ENCODE peak calls at places on chromosomes 6 and 20, in seven cellular contexts. One of them, this sample, is unnamed.

GRCh38 chr6:63804381-63804956 is 168.9 kb downstream of the PHF3 start:
- DNase-seq in MM.1S: no peak
- DNase-seq in mesenchymal stem cell: peak
- DNase-seq in fibroblast of lung: peak
- DNase-seq in neural progenitor cell: no peak
- DNase-seq in colonic mucosa: no peak
- DNase-seq in IMR-90: peak
- DNase-seq in this sample: peak

GRCh38 chr20:15131176-15131575 is 793.8 kb upstream of the FLRT3 start:
- DNase-seq in IMR-90: no peak
- DNase-seq in mesenchymal stem cell: no peak
- DNase-seq in colonic mucosa: no peak
- DNase-seq in fibroblast of lung: no peak
- DNase-seq in MM.1S: no peak
- DNase-seq in neural progenitor cell: no peak
- DNase-seq in this sample: no peak

GRCh38 chr6:119856136-119856535 is 506.6 kb upstream of the MAN1A1 start:
- DNase-seq in IMR-90: no peak
- DNase-seq in fibroblast of lung: no peak
- DNase-seq in colonic mucosa: no peak
- DNase-seq in neural progenitor cell: no peak
- DNase-seq in MM.1S: peak
- DNase-seq in mesenchymal stem cell: peak
- DNase-seq in this sample: peak

GRCh38 chr6:36821581-36822335 is 17.5 kb downstream of the CPNE5 start:
- DNase-seq in colonic mucosa: no peak
- DNase-seq in neural progenitor cell: no peak
- DNase-seq in MM.1S: no peak
- DNase-seq in fibroblast of lung: no peak
- DNase-seq in mesenchymal stem cell: no peak
- DNase-seq in IMR-90: no peak
- DNase-seq in this sample: no peak

GRCh38 chr6:73797861-73798260 is 101.9 kb downstream of the CD109 start:
- DNase-seq in fibroblast of lung: no peak
- DNase-seq in neural progenitor cell: no peak
- DNase-seq in IMR-90: peak
- DNase-seq in mesenchymal stem cell: peak
- DNase-seq in colonic mucosa: no peak
- DNase-seq in MM.1S: no peak
- DNase-seq in this sample: no peak

GRCh38 chr20:4961746-4962145 is 39.6 kb downstream of the SLC23A2 start:
- DNase-seq in colonic mucosa: no peak
- DNase-seq in neural progenitor cell: no peak
- DNase-seq in mesenchymal stem cell: peak
- DNase-seq in IMR-90: peak
- DNase-seq in fibroblast of lung: peak
- DNase-seq in MM.1S: no peak
- DNase-seq in this sample: no peak

GRCh38 chr6:89941031-89941775 is 46.9 kb downstream of the GJA10 start:
- DNase-seq in mesenchymal stem cell: no peak
- DNase-seq in neural progenitor cell: no peak
- DNase-seq in MM.1S: no peak
- DNase-seq in fibroblast of lung: peak
- DNase-seq in colonic mucosa: peak
- DNase-seq in IMR-90: no peak
- DNase-seq in this sample: peak

GRCh38 chr6:98286620-98287019 is 547.8 kb upstream of the POU3F2 start:
- DNase-seq in fibroblast of lung: no peak
- DNase-seq in colonic mucosa: no peak
- DNase-seq in IMR-90: no peak
- DNase-seq in mesenchymal stem cell: no peak
- DNase-seq in neural progenitor cell: no peak
- DNase-seq in MM.1S: no peak
- DNase-seq in this sample: no peak

GRCh38 chr20:23746321-23746720 is 4.4 kb downstream of the CST1 start:
- DNase-seq in MM.1S: no peak
- DNase-seq in fibroblast of lung: no peak
- DNase-seq in IMR-90: no peak
- DNase-seq in mesenchymal stem cell: no peak
- DNase-seq in colonic mucosa: no peak
- DNase-seq in neural progenitor cell: no peak
- DNase-seq in this sample: no peak

GRCh38 chr6:56046576-56046975 is 171.2 kb upstream of the BMP5 start:
- DNase-seq in IMR-90: peak
- DNase-seq in neural progenitor cell: no peak
- DNase-seq in colonic mucosa: no peak
- DNase-seq in fibroblast of lung: peak
- DNase-seq in mesenchymal stem cell: peak
- DNase-seq in MM.1S: no peak
- DNase-seq in this sample: peak

GRCh38 chr6:34990971-34991560 is 102.0 kb downstream of the ANKS1A start:
- DNase-seq in mesenchymal stem cell: peak
- DNase-seq in fibroblast of lung: peak
- DNase-seq in neural progenitor cell: no peak
- DNase-seq in MM.1S: no peak
- DNase-seq in IMR-90: peak
- DNase-seq in colonic mucosa: no peak
- DNase-seq in this sample: peak

GRCh38 chr6:13431861-13432465 is 55.4 kb downstream of the GFOD1 start:
- DNase-seq in mesenchymal stem cell: peak
- DNase-seq in fibroblast of lung: peak
- DNase-seq in IMR-90: peak
- DNase-seq in neural progenitor cell: no peak
- DNase-seq in MM.1S: no peak
- DNase-seq in colonic mucosa: no peak
- DNase-seq in this sample: peak

GRCh38 chr6:99270852-99271251 is 78.6 kb downstream of the FAXC start:
- DNase-seq in colonic mucosa: no peak
- DNase-seq in mesenchymal stem cell: no peak
- DNase-seq in MM.1S: no peak
- DNase-seq in fibroblast of lung: no peak
- DNase-seq in neural progenitor cell: no peak
- DNase-seq in IMR-90: no peak
- DNase-seq in this sample: no peak

GRCh38 chr6:149896491-149896890 is 1.4 kb downstream of the RAET1E start:
- DNase-seq in MM.1S: no peak
- DNase-seq in neural progenitor cell: no peak
- DNase-seq in mesenchymal stem cell: peak
- DNase-seq in fibroblast of lung: peak
- DNase-seq in IMR-90: peak
- DNase-seq in colonic mucosa: no peak
- DNase-seq in this sample: peak

GRCh38 chr6:68497927-68498326 is 137.2 kb upstream of the ADGRB3 start:
- DNase-seq in mesenchymal stem cell: no peak
- DNase-seq in colonic mucosa: no peak
- DNase-seq in IMR-90: no peak
- DNase-seq in neural progenitor cell: no peak
- DNase-seq in fibroblast of lung: peak
- DNase-seq in MM.1S: no peak
- DNase-seq in this sample: peak

GRCh38 chr6:41970436-41970846 is 28.8 kb upstream of the CCND3 start:
- DNase-seq in neural progenitor cell: no peak
- DNase-seq in IMR-90: peak
- DNase-seq in fibroblast of lung: peak
- DNase-seq in MM.1S: no peak
- DNase-seq in mesenchymal stem cell: peak
- DNase-seq in colonic mucosa: no peak
- DNase-seq in this sample: no peak

GRCh38 chr6:105363100-105363754 is 39.7 kb downstream of the PREP start:
- DNase-seq in fibroblast of lung: peak
- DNase-seq in IMR-90: peak
- DNase-seq in MM.1S: peak
- DNase-seq in neural progenitor cell: peak
- DNase-seq in colonic mucosa: no peak
- DNase-seq in mesenchymal stem cell: peak
- DNase-seq in this sample: peak

GRCh38 chr20:59158673-59159072 is 4.9 kb upstream of the ZNF831 start:
- DNase-seq in MM.1S: no peak
- DNase-seq in IMR-90: no peak
- DNase-seq in mesenchymal stem cell: no peak
- DNase-seq in neural progenitor cell: no peak
- DNase-seq in fibroblast of lung: no peak
- DNase-seq in colonic mucosa: peak
- DNase-seq in this sample: no peak

GRCh38 chr20:17036546-17036945 is 190.3 kb upstream of the PCSK2 start:
- DNase-seq in fibroblast of lung: peak
- DNase-seq in IMR-90: peak
- DNase-seq in neural progenitor cell: no peak
- DNase-seq in mesenchymal stem cell: no peak
- DNase-seq in colonic mucosa: no peak
- DNase-seq in MM.1S: no peak
- DNase-seq in this sample: no peak

GRCh38 chr6:36649721-36650484 is 28.6 kb upstream of the CDKN1A start:
- DNase-seq in mesenchymal stem cell: no peak
- DNase-seq in fibroblast of lung: no peak
- DNase-seq in MM.1S: no peak
- DNase-seq in neural progenitor cell: no peak
- DNase-seq in IMR-90: no peak
- DNase-seq in colonic mucosa: no peak
- DNase-seq in this sample: no peak

GRCh38 chr6:132058975-132059374 is 107.8 kb upstream of the CCN2 start:
- DNase-seq in fibroblast of lung: no peak
- DNase-seq in colonic mucosa: no peak
- DNase-seq in neural progenitor cell: no peak
- DNase-seq in mesenchymal stem cell: peak
- DNase-seq in IMR-90: peak
- DNase-seq in MM.1S: no peak
- DNase-seq in this sample: no peak

GRCh38 chr20:3734111-3734843 is 1.8 kb downstream of the HSPA12B start:
- DNase-seq in IMR-90: no peak
- DNase-seq in mesenchymal stem cell: no peak
- DNase-seq in MM.1S: no peak
- DNase-seq in colonic mucosa: peak
- DNase-seq in neural progenitor cell: no peak
- DNase-seq in fibroblast of lung: no peak
- DNase-seq in this sample: no peak

DNA sequence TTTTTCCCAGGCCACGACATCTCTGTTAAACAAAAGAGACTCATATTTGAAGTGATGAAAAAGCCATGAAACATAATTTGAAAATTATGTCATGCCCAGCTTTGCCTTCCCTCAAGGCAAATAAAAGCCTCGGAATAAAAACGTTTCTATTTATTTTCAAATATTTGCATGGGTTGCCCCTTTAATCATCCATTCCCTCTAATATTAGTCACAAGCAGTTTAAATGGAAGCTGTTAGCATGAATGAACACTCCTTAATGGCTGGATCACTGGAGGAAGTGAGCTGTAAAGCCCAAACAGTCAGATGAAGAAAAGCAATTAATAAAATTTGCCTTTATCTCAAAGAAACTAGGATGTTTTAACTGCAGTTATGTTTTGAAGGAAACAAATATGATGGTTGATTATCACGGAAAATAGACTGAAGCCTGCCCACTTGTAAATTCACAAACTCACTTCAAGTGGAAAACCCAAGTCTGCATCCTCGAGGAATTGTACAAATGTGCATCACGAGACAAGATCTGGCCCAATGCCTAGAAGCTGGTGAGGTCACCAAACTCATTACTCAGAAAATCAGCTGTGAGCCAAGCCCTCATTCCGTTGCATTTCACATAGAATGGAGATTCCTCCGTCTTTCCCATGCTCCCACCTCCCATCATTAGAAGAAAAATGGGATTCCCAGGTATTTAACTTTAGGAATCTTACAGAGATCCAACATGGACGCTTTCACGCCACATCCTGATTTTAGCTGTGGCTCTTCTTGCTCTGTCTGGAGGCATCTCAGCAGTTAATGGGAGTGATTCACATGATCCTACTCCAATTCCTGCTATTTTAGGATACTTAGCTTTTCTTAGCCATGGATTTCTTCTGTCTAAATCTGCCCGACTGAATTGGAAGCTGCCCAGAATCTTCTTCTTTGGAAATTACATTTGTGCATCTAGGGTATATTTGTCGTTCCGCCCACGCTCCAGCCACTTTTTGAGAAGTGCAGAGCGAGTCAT is 69.0 kb upstream of the STMND1 start:
- DNase-seq in mesenchymal stem cell: peak
- DNase-seq in neural progenitor cell: no peak
- DNase-seq in IMR-90: peak
- DNase-seq in MM.1S: no peak
- DNase-seq in fibroblast of lung: peak
- DNase-seq in colonic mucosa: peak
- DNase-seq in this sample: peak
- H3K9ac ChIP-seq in mesenchymal stem cell: peak
- H3K9ac ChIP-seq in neural progenitor cell: no peak
- H3K9ac ChIP-seq in IMR-90: no peak
- H3K9ac ChIP-seq in MM.1S: no peak
- H3K9ac ChIP-seq in fibroblast of lung: no peak
- H3K9ac ChIP-seq in colonic mucosa: no peak
- H3K9ac ChIP-seq in this sample: peak

DNA sequence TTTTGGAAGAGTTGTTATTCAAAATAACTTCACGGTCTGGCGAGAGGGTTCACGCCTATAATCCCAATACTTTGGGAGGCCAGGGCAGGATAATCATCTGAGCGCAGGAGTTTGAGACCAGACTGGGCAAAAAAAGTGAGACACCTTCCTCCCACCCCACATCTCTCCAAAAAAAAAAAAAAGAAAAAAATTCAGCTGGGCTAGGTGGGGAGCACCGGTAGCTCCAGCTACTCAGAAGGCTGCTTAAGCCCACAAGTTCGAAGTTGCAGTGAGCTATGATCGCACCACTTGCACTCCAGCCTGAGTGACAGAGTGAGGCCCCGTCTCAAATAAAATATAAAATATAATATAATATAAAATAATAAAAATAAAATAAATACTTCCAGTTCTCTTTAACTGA is 10.4 kb downstream of the OR2B2 start:
- DNase-seq in neural progenitor cell: no peak
- DNase-seq in mesenchymal stem cell: no peak
- DNase-seq in colonic mucosa: no peak
- DNase-seq in MM.1S: no peak
- DNase-seq in IMR-90: no peak
- DNase-seq in fibroblast of lung: no peak
- DNase-seq in this sample: no peak
- H3K4me3 ChIP-seq in neural progenitor cell: peak
- H3K4me3 ChIP-seq in mesenchymal stem cell: no peak
- H3K4me3 ChIP-seq in colonic mucosa: no peak
- H3K4me3 ChIP-seq in MM.1S: no peak
- H3K4me3 ChIP-seq in IMR-90: no peak
- H3K4me3 ChIP-seq in fibroblast of lung: no peak
- H3K4me3 ChIP-seq in this sample: no peak

DNA sequence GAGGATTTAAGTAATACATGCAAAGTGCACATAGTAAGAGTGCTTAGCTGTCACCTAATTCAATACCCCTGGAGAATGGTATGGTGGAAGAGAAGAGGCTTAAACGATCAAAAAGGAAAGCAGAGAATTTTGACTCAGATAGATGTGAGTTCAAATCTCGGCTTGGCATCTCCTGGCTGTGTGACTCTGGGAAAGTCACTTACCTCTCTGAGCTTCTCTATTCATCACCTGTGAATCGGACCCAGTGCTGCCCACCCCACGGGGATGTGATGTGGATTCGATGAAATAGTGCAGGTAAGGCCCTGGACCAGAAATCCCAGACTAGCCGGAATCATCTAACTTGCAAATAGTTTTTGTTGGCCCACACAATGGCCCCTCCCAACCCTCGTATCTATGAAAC is 1.8 kb upstream of the B4GALT5 start:
- DNase-seq in IMR-90: no peak
- DNase-seq in fibroblast of lung: no peak
- DNase-seq in neural progenitor cell: no peak
- DNase-seq in colonic mucosa: no peak
- DNase-seq in mesenchymal stem cell: no peak
- DNase-seq in MM.1S: no peak
- DNase-seq in this sample: no peak
- H3K9ac ChIP-seq in IMR-90: no peak
- H3K9ac ChIP-seq in fibroblast of lung: no peak
- H3K9ac ChIP-seq in neural progenitor cell: no peak
- H3K9ac ChIP-seq in colonic mucosa: no peak
- H3K9ac ChIP-seq in mesenchymal stem cell: no peak
- H3K9ac ChIP-seq in MM.1S: no peak
- H3K9ac ChIP-seq in this sample: no peak

GRCh38 chr20:63846128-63846771 is 15.0 kb upstream of the ABHD16B start:
- DNase-seq in fibroblast of lung: peak
- DNase-seq in mesenchymal stem cell: peak
- DNase-seq in IMR-90: no peak
- DNase-seq in colonic mucosa: no peak
- DNase-seq in neural progenitor cell: peak
- DNase-seq in MM.1S: no peak
- DNase-seq in this sample: peak
- H3K4me3 ChIP-seq in fibroblast of lung: no peak
- H3K4me3 ChIP-seq in mesenchymal stem cell: peak
- H3K4me3 ChIP-seq in IMR-90: no peak
- H3K4me3 ChIP-seq in colonic mucosa: no peak
- H3K4me3 ChIP-seq in neural progenitor cell: peak
- H3K4me3 ChIP-seq in MM.1S: no peak
- H3K4me3 ChIP-seq in this sample: peak

This sample was measured in PC-3.